ENCODE peak calls at places on chromosomes 12 and 14, in eight cellular contexts. F is HEK293T; V is EL; H is colonic mucosa; G is right cardiac atrium; R is caudate nucleus; Y is AG09309; S is activated CD8-positive, alpha-beta memory T cell treated with anti-CD3 and anti-CD28 coated beads, Interleukin-2, amount 50 U/mL, for 48 hours. A is an unnamed sample.

GRCh38 chr12:27693403-27693802 is 2.8 kb upstream of the REP15 start:
- DNase-seq in Y (no peak), R (no peak), H (no peak), G (no peak), V (no peak), F (no peak), S (no peak), A (no peak)

GRCh38 chr14:94728950-94729349 is 41.0 kb downstream of the GSC start:
- DNase-seq in H (no peak), G (no peak), V (no peak), R (no peak), F (no peak), Y (no peak), S (no peak), A (no peak)

GRCh38 chr12:93247313-93248057 is 130.2 kb upstream of the NUDT4 start:
- DNase-seq in V (no peak), S (no peak), Y (no peak), R (no peak), H (no peak), G (no peak), F (no peak), A (no peak)

GRCh38 chr14:64873506-64874220 is 6.0 kb downstream of the SPTB start:
- DNase-seq in G (no peak), H (no peak), V (peak; percentile 23), S (no peak), R (no peak), F (no peak), Y (no peak), A (no peak)

GRCh38 chr12:46177842-46178608 is 90.8 kb downstream of the SLC38A1 start:
- DNase-seq in Y (no peak), F (no peak), H (no peak), R (no peak), V (no peak), S (no peak), G (no peak), A (no peak)

GRCh38 chr12:49882248-49882850 is 21.4 kb downstream of the FAIM2 start:
- DNase-seq in V (no peak), S (no peak), F (no peak), R (no peak), Y (no peak), H (no peak), G (no peak), A (no peak)

GRCh38 chr14:56487761-56488160 is 91.8 kb upstream of the TMEM260 start:
- DNase-seq in Y (peak; percentile 24), F (no peak), R (no peak), V (peak; percentile 45), S (no peak), H (no peak), G (no peak), A (no peak)

GRCh38 chr12:108332791-108333382 is 6.2 kb downstream of the CMKLR1 start:
- DNase-seq in V (peak; percentile 16), G (peak; percentile 71), H (peak; percentile 25), S (no peak), F (no peak), R (peak; percentile 23), Y (no peak), A (peak; percentile 20)

GRCh38 chr14:31926123-31926522 is 151.0 kb upstream of the ARHGAP5 start:
- DNase-seq in S (no peak), V (peak; percentile 48), Y (no peak), F (peak; percentile 58), G (no peak), R (no peak), H (no peak), A (no peak)

GRCh38 chr14:105374389-105374788 is 23.9 kb upstream of the TEX22 start:
- DNase-seq in R (no peak), G (no peak), S (no peak), F (no peak), H (no peak), Y (no peak), V (no peak), A (no peak)

GRCh38 chr14:52902971-52903385 is 47.9 kb downstream of the FERMT2 start:
- DNase-seq in F (no peak), V (peak; percentile 65), G (no peak), H (no peak), R (no peak), S (no peak), Y (no peak), A (no peak)

GRCh38 chr12:125639826-125640225 is 574.6 kb downstream of the AACS start:
- DNase-seq in V (no peak), F (no peak), R (no peak), Y (no peak), G (no peak), S (no peak), H (no peak), A (no peak)

GRCh38 chr14:76272349-76272748 is 103.6 kb upstream of the ESRRB start:
- DNase-seq in G (no peak), V (no peak), R (no peak), H (no peak), F (no peak), S (no peak), Y (no peak), A (no peak)

GRCh38 chr12:53461059-53461458 is 9.2 kb downstream of the PCBP2 start:
- DNase-seq in V (no peak), S (no peak), Y (no peak), R (no peak), F (no peak), G (no peak), H (no peak), A (no peak)

GRCh38 chr12:93860659-93861373 is 183.6 kb downstream of the CRADD start:
- DNase-seq in H (no peak), S (no peak), V (no peak), Y (no peak), F (no peak), R (no peak), G (no peak), A (no peak)

GRCh38 chr14:100587248-100587762 is at the start of gene BEGAIN:
- DNase-seq in H (no peak), Y (no peak), R (no peak), G (no peak), F (no peak), V (no peak), S (no peak), A (no peak)

GRCh38 chr14:104341532-104342434 is 203.4 kb downstream of the KIF26A start:
- DNase-seq in F (peak; percentile 97), V (no peak), H (peak; percentile 83), S (peak; percentile 75), Y (no peak), R (no peak), G (peak; percentile 78), A (peak; percentile 82)

GRCh38 chr14:60915781-60916180 is 65.1 kb downstream of the TRMT5 start:
- DNase-seq in G (no peak), Y (no peak), F (no peak), R (no peak), S (no peak), H (no peak), V (no peak), A (no peak)

GRCh38 chr14:103695331-103696026 is 19.8 kb downstream of the XRCC3 start:
- DNase-seq in F (no peak), S (no peak), G (no peak), V (no peak), R (no peak), H (no peak), Y (no peak), A (no peak)

GRCh38 chr12:78951746-78952532 is 87.4 kb downstream of the SYT1 start:
- DNase-seq in V (peak; percentile 3), F (no peak), R (no peak), G (no peak), H (no peak), Y (no peak), S (no peak), A (no peak)

GRCh38 chr12:119328111-119328510 is 6.4 kb upstream of the CCDC60 start:
- DNase-seq in G (peak; percentile 61), S (no peak), Y (no peak), V (no peak), R (no peak), H (peak; percentile 19), F (peak; percentile 57), A (peak; percentile 13)

GRCh38 chr14:100529561-100530031 is 57.6 kb downstream of the BEGAIN start:
- DNase-seq in Y (no peak), H (peak; percentile 13), G (no peak), F (no peak), R (no peak), V (no peak), S (peak; percentile 30), A (no peak)

GRCh38 chr14:51398898-51399297 is 158.9 kb downstream of the TMX1 start:
- DNase-seq in F (no peak), G (no peak), S (no peak), H (no peak), R (no peak), Y (peak; percentile 56), V (peak; percentile 92), A (no peak)